ENCODE peak calls at places on chromosome 4, in five cellular contexts. Z, C, Y, A and E are unnamed samples.

GRCh38 chr4:129092636-129093172 is 635 bp downstream of the SCLT1 start:
- DNase-seq in C (peak), Z (no peak), Y (no peak), A (no peak), E (no peak)

GRCh38 chr4:186149872-186150271 is 41.5 kb upstream of the CYP4V2 start:
- DNase-seq in C (peak), Y (no peak), A (peak), Z (peak), E (no peak)

GRCh38 chr4:5563856-5564255 is 144.5 kb downstream of the EVC2 start:
- DNase-seq in A (no peak), C (no peak), Z (no peak), Y (no peak), E (no peak)

GRCh38 chr4:125547842-125548241 is 233.1 kb downstream of the FAT4 start:
- DNase-seq in A (no peak), Z (no peak), C (no peak), Y (no peak), E (no peak)

GRCh38 chr4:117588771-117589170 is 445.5 kb upstream of the NDST3 start:
- DNase-seq in Z (no peak), A (no peak), Y (no peak), C (no peak), E (no peak)

GRCh38 chr4:24103434-24104168 is 213.8 kb upstream of the PPARGC1A start:
- DNase-seq in Y (no peak), Z (no peak), C (peak), A (no peak), E (no peak)

GRCh38 chr4:107349732-107350131 is 313.6 kb upstream of the DKK2 start:
- DNase-seq in Y (no peak), C (no peak), A (no peak), Z (no peak), E (no peak)

GRCh38 chr4:10074767-10075105 is 41.9 kb downstream of the WDR1 start:
- DNase-seq in A (peak), Y (no peak), Z (no peak), C (peak), E (no peak)

GRCh38 chr4:105399535-105400161 is 74.2 kb downstream of the PPA2 start:
- DNase-seq in Y (no peak), A (no peak), Z (no peak), C (peak), E (no peak)

GRCh38 chr4:15989431-15989830 is 26.5 kb upstream of the FGFBP2 start:
- DNase-seq in C (no peak), Z (no peak), A (no peak), Y (no peak), E (no peak)

GRCh38 chr4:149344436-149344835 is 471.2 kb downstream of the IQCM start:
- DNase-seq in Y (no peak), A (no peak), C (peak), Z (no peak), E (no peak)

GRCh38 chr4:38210396-38211114 is 250.4 kb downstream of the PTTG2 start:
- DNase-seq in C (peak), A (no peak), Z (no peak), Y (no peak), E (no peak)

GRCh38 chr4:36676139-36677050 is 395.0 kb downstream of the DTHD1 start:
- DNase-seq in A (no peak), Z (no peak), Y (no peak), C (no peak), E (no peak)

GRCh38 chr4:114263233-114263632 is 283.8 kb upstream of the ARSJ start:
- DNase-seq in C (peak), A (no peak), Y (no peak), Z (no peak), E (no peak)